ENCODE peak calls at places on chromosomes 1 and 21, in seven cellular contexts. K, W, U, G, P, C and I are unnamed samples.

GRCh38 chr21:42653492-42654061 is at the start of gene PDE9A:
- DNase-seq in K (no peak), C (peak; percentile 81), W (no peak), U (no peak), G (no peak), P (peak; percentile 51), I (no peak)

GRCh38 chr1:53618218-53619087 is 120.5 kb downstream of the GLIS1 start:
- DNase-seq in U (no peak), G (no peak), K (no peak), P (no peak), C (no peak), W (no peak), I (peak; percentile 9)

GRCh38 chr1:221381858-221382623 is 359.8 kb downstream of the DUSP10 start:
- DNase-seq in U (no peak), C (no peak), W (no peak), G (no peak), K (no peak), P (no peak), I (no peak)

GRCh38 chr1:154391086-154391770 is 13.9 kb upstream of the IL6R start:
- DNase-seq in G (no peak), C (no peak), U (no peak), P (no peak), K (no peak), W (no peak), I (no peak)

GRCh38 chr1:178724734-178725602 is at the start of gene RALGPS2:
- DNase-seq in G (peak; percentile 9), C (peak; percentile 77), P (peak; percentile 93), W (peak; percentile 56), U (peak; percentile 66), K (peak; percentile 46), I (peak; percentile 55)

GRCh38 chr1:9494936-9495758 is 44.1 kb upstream of the SLC25A33 start:
- DNase-seq in G (peak; percentile 52), C (peak; percentile 77), P (peak; percentile 82), K (no peak), U (peak; percentile 49), W (peak; percentile 19), I (peak; percentile 65)

GRCh38 chr1:231970684-231971083 is 344.1 kb downstream of the DISC1 start:
- DNase-seq in U (no peak), G (no peak), W (no peak), P (no peak), K (no peak), C (no peak), I (no peak)

GRCh38 chr1:114700026-114700600 is 4.8 kb upstream of the AMPD1 start:
- DNase-seq in G (no peak), C (no peak), W (no peak), U (no peak), P (no peak), K (no peak), I (no peak)

GRCh38 chr1:242847390-242847993 is 323.0 kb upstream of the PLD5 start:
- DNase-seq in K (no peak), U (peak; percentile 19), W (no peak), G (no peak), C (no peak), P (peak; percentile 19), I (no peak)

GRCh38 chr1:229230893-229231753 is 39.8 kb upstream of the RAB4A start:
- DNase-seq in K (no peak), U (peak; percentile 29), P (no peak), C (no peak), G (no peak), W (peak; percentile 56), I (no peak)

GRCh38 chr1:25927541-25928265 is 21.5 kb upstream of the STMN1 start:
- DNase-seq in P (peak; percentile 14), U (no peak), C (no peak), W (no peak), K (peak; percentile 55), G (no peak), I (no peak)

GRCh38 chr21:35226960-35227741 is 178.0 kb upstream of the RUNX1 start:
- DNase-seq in G (no peak), U (no peak), W (no peak), K (no peak), P (peak; percentile 98), C (no peak), I (no peak)

GRCh38 chr21:35697321-35697808 is 363.0 kb downstream of the SETD4 start:
- DNase-seq in G (no peak), W (no peak), C (peak; percentile 10), K (peak; percentile 77), U (peak; percentile 43), P (no peak), I (no peak)

GRCh38 chr21:32214654-32215305 is 64.1 kb downstream of the MIS18A start:
- DNase-seq in W (no peak), C (no peak), P (no peak), U (no peak), G (no peak), K (no peak), I (no peak)

GRCh38 chr1:162699366-162699765 is 67.1 kb downstream of the DDR2 start:
- DNase-seq in W (no peak), K (no peak), G (no peak), C (no peak), P (no peak), U (no peak), I (no peak)

GRCh38 chr1:218163371-218163770 is 121.7 kb upstream of the RRP15 start:
- DNase-seq in W (no peak), U (no peak), P (no peak), C (no peak), G (no peak), K (no peak), I (no peak)

GRCh38 chr1:17075470-17076255 is 21.8 kb upstream of the SDHB start:
- DNase-seq in G (no peak), P (peak; percentile 35), W (no peak), U (peak; percentile 31), C (no peak), K (no peak), I (no peak)

GRCh38 chr1:194004146-194004545 is 817.7 kb upstream of the B3GALT2 start:
- DNase-seq in K (no peak), W (no peak), U (no peak), P (no peak), C (no peak), G (no peak), I (no peak)

GRCh38 chr1:231340328-231341013 is 2.4 kb downstream of the SPRTN start:
- DNase-seq in U (no peak), G (no peak), P (no peak), C (no peak), W (no peak), K (no peak), I (no peak)

GRCh38 chr21:28150778-28151177 is 841.9 kb downstream of the LTN1 start:
- DNase-seq in C (no peak), K (no peak), G (no peak), W (no peak), P (no peak), U (no peak), I (no peak)

GRCh38 chr1:20837554-20838192 is 50.6 kb upstream of the HP1BP3 start:
- DNase-seq in K (no peak), W (peak; percentile 36), U (peak; percentile 16), C (no peak), P (no peak), G (no peak), I (no peak)

GRCh38 chr1:193211539-193211938 is 25.1 kb upstream of the B3GALT2 start:
- DNase-seq in K (no peak), W (peak; percentile 71), G (no peak), C (no peak), P (no peak), U (peak; percentile 74), I (no peak)

GRCh38 chr1:90356101-90356500 is 361.0 kb downstream of the BARHL2 start:
- DNase-seq in C (no peak), P (no peak), U (no peak), K (no peak), W (no peak), G (no peak), I (no peak)

GRCh38 chr21:44533891-44534627 is 5.9 kb downstream of the KRTAP10-1 start:
- DNase-seq in U (no peak), W (no peak), P (no peak), K (no peak), C (no peak), G (no peak), I (no peak)

GRCh38 chr1:6028042-6028895 is 17.4 kb upstream of the KCNAB2 start:
- DNase-seq in K (peak; percentile 9), W (no peak), G (no peak), U (no peak), C (no peak), P (no peak), I (peak; percentile 63)

GRCh38 chr1:156033011-156033410 is 12.3 kb upstream of the SSR2 start:
- DNase-seq in U (peak; percentile 40), C (no peak), W (no peak), G (no peak), K (no peak), P (no peak), I (no peak)